ENCODE peak calls at places on chromosome 17, in ten cellular contexts. B, O, T, A, L, I, W, F, X and E are unnamed samples.

GRCh38 chr17:80970044-80970761 is 21.4 kb upstream of the CHMP6 start:
- DNase-seq in B (peak), O (no peak), T (no peak), A (peak), L (peak), I (peak), W (peak), F (peak), X (no peak), E (no peak)

GRCh38 chr17:78174332-78174869 is 6.0 kb downstream of the SYNGR2 start:
- DNase-seq in B (no peak), O (no peak), T (no peak), A (peak), L (no peak), I (no peak), W (no peak), F (peak), X (no peak), E (peak)

GRCh38 chr17:59696682-59697277 is 10.4 kb downstream of the PTRH2 start:
- DNase-seq in B (no peak), O (no peak), T (no peak), A (no peak), L (no peak), I (no peak), W (no peak), F (no peak), X (no peak), E (no peak)

GRCh38 chr17:17808706-17809432 is 27.9 kb downstream of the SREBF1 start:
- DNase-seq in B (peak), O (no peak), T (no peak), A (no peak), L (no peak), I (peak), W (peak), F (no peak), X (peak), E (no peak)

GRCh38 chr17:33640629-33641028 is 347.5 kb upstream of the ASIC2 start:
- DNase-seq in B (no peak), O (no peak), T (no peak), A (no peak), L (no peak), I (no peak), W (no peak), F (no peak), X (no peak), E (no peak)

GRCh38 chr17:7687908-7688807 is at the start of gene WRAP53:
- DNase-seq in B (peak), O (peak), T (peak), A (peak), L (peak), I (peak), W (peak), F (peak), X (peak), E (peak)

GRCh38 chr17:7841622-7842379 is 7.8 kb downstream of the KDM6B start:
- DNase-seq in B (peak), O (peak), T (peak), A (peak), L (peak), I (peak), W (peak), F (peak), X (peak), E (peak)

GRCh38 chr17:978110-979093 is 1.2 kb downstream of the NXN start:
- DNase-seq in B (peak), O (no peak), T (no peak), A (peak), L (peak), I (no peak), W (peak), F (no peak), X (no peak), E (no peak)

GRCh38 chr17:35612924-35613521 is 25.9 kb downstream of the AP2B1 start:
- DNase-seq in B (peak), O (peak), T (no peak), A (no peak), L (peak), I (peak), W (peak), F (peak), X (peak), E (no peak)